ENCODE peak calls at places on chromosomes 1 and 21, in eight cellular contexts. E, R, O, S, B, P, W and D are unnamed samples.

GRCh38 chr1:230113230-230113604 is 46.2 kb downstream of the GALNT2 start:
- DNase-seq in E (no peak), R (no peak), O (no peak), S (no peak), B (no peak), P (no peak), W (no peak), D (no peak)

GRCh38 chr1:203840208-203840808 is 21.1 kb upstream of the SNRPE start:
- DNase-seq in E (no peak), R (no peak), O (no peak), S (no peak), B (no peak), P (no peak), W (no peak), D (no peak)

GRCh38 chr1:109788695-109789521 is 25.2 kb upstream of the EPS8L3 start:
- DNase-seq in E (peak; percentile 8), R (no peak), O (no peak), S (peak; percentile 9), B (no peak), P (no peak), W (peak; percentile 10), D (no peak)

GRCh38 chr1:17244826-17245740 is 3.8 kb upstream of the PADI3 start:
- DNase-seq in E (no peak), R (no peak), O (no peak), S (no peak), B (no peak), P (no peak), W (no peak), D (no peak)

GRCh38 chr1:15960808-15961207 is 15.1 kb downstream of the ZBTB17 start:
- DNase-seq in E (no peak), R (no peak), O (no peak), S (no peak), B (no peak), P (no peak), W (no peak), D (no peak)

GRCh38 chr1:166029196-166029965 is 137.4 kb downstream of the FAM78B start:
- DNase-seq in E (peak; percentile 19), R (no peak), O (no peak), S (peak; percentile 18), B (no peak), P (no peak), W (no peak), D (no peak)

GRCh38 chr1:177307771-177308170 is 137.0 kb downstream of the BRINP2 start:
- DNase-seq in E (no peak), R (no peak), O (no peak), S (no peak), B (no peak), P (no peak), W (no peak), D (no peak)

GRCh38 chr1:43904660-43905551 is 28.7 kb upstream of the ARTN start:
- DNase-seq in E (no peak), R (no peak), O (no peak), S (no peak), B (no peak), P (no peak), W (no peak), D (no peak)

GRCh38 chr1:230345139-230345885 is 80.8 kb downstream of the PGBD5 start:
- DNase-seq in E (no peak), R (no peak), O (no peak), S (no peak), B (no peak), P (no peak), W (no peak), D (no peak)

GRCh38 chr1:233208687-233209086 is 86.8 kb downstream of the PCNX2 start:
- DNase-seq in E (no peak), R (no peak), O (no peak), S (no peak), B (no peak), P (no peak), W (no peak), D (no peak)

GRCh38 chr21:38716942-38717341 is 88.8 kb upstream of the ETS2 start:
- DNase-seq in E (no peak), R (no peak), O (no peak), S (no peak), B (no peak), P (no peak), W (no peak), D (no peak)

GRCh38 chr1:94864821-94865220 is 44.7 kb downstream of the SLC44A3 start:
- DNase-seq in E (no peak), R (no peak), O (no peak), S (no peak), B (no peak), P (no peak), W (no peak), D (no peak)

GRCh38 chr1:91879739-91880138 is 6.2 kb downstream of the TGFBR3 start:
- DNase-seq in E (no peak), R (no peak), O (no peak), S (no peak), B (no peak), P (no peak), W (no peak), D (no peak)

GRCh38 chr1:116911166-116911553 is 1.4 kb downstream of the PTGFRN start:
- DNase-seq in E (no peak), R (no peak), O (no peak), S (no peak), B (no peak), P (no peak), W (no peak), D (no peak)

GRCh38 chr1:205693421-205693991 is 13.2 kb upstream of the SLC45A3 start:
- DNase-seq in E (no peak), R (no peak), O (no peak), S (no peak), B (no peak), P (no peak), W (no peak), D (no peak)

GRCh38 chr1:160261526-160261877 is 847 bp downstream of the DCAF8 start:
- DNase-seq in E (no peak), R (peak; percentile 86), O (peak; percentile 72), S (no peak), B (peak; percentile 76), P (peak; percentile 42), W (peak; percentile 24), D (peak; percentile 52)

DNA sequence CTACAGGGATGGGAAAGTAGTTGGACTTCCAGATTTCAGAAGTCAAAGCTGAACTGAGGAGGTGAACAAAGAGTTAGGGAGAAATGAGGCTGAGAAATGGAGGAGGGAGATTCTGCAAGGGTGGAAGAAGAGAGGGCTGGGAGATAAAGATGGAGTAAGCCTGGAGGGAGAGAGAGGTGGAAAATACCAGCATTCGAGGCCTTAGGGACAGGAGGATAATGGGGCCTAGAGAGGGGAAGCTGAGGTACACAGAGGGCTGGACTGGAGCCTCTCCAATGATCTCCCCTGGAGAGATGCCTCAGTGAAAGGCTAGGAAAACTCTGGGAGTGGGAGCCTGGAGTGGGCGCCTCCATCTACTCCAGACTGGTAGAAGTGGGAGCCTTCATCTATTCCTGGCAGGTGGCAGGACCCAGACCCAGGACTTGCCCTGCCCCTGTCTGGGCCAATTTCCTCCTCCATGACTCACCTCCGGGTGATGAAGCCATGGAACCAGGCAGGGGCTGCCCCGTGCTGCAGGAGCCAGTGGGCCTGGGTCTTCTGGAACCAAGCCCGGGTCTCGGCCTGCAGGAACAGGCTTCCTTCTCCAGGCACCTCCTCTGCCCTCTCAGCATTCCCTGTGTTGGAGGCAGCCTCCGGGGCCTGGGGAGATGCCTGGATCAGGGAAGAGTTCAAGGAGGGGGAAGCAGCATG is 1.9 kb downstream of the SH2D2A start:
- DNase-seq in E (no peak), R (no peak), O (no peak), S (no peak), B (no peak), P (no peak), W (no peak), D (no peak)
- H3K4me3 ChIP-seq in E (no peak overlapping the region), R (no peak overlapping the region), O (no peak overlapping the region), S (peak overlapping the region; percentile 65), B (no peak overlapping the region), P (no peak overlapping the region), W (peak overlapping the region; percentile 58), D (no peak overlapping the region)

GRCh38 chr1:180264595-180264994 is 34.5 kb downstream of the LHX4 start:
- DNase-seq in E (no peak), R (no peak), O (no peak), S (no peak), B (no peak), P (no peak), W (no peak), D (no peak)

GRCh38 chr1:180265201-180265600 is 35.1 kb downstream of the LHX4 start:
- DNase-seq in E (no peak), R (no peak), O (no peak), S (no peak), B (no peak), P (no peak), W (no peak), D (no peak)

GRCh38 chr1:180266275-180267210 is 36.5 kb downstream of the LHX4 start:
- DNase-seq in E (peak; percentile 6), R (no peak), O (no peak), S (no peak), B (no peak), P (no peak), W (no peak), D (no peak)

GRCh38 chr1:180267211-180267561 is 37.1 kb downstream of the LHX4 start:
- DNase-seq in E (peak; percentile 13), R (no peak), O (no peak), S (no peak), B (no peak), P (no peak), W (no peak), D (no peak)

GRCh38 chr1:180265871-180266270 is 35.8 kb downstream of the LHX4 start:
- DNase-seq in E (no peak), R (no peak), O (no peak), S (no peak), B (no peak), P (no peak), W (no peak), D (no peak)
- TF ChIP-seq CTCF in E (no peak), R (no peak), O (no peak), S (no peak), B (no peak), P (no peak), W (no peak), D (no peak)

GRCh38 chr1:8021676-8022266 is 4.3 kb downstream of the ERRFI1 start:
- DNase-seq in E (no peak), R (no peak), O (no peak), S (no peak), B (no peak), P (no peak), W (no peak), D (no peak)
- H3K4me3 ChIP-seq in E (no peak overlapping the region), R (no peak overlapping the region), O (peak overlapping the region; percentile 84), S (no peak overlapping the region), B (peak overlapping the region; percentile 5), P (no peak overlapping the region), W (no peak overlapping the region), D (no peak overlapping the region)

DNA sequence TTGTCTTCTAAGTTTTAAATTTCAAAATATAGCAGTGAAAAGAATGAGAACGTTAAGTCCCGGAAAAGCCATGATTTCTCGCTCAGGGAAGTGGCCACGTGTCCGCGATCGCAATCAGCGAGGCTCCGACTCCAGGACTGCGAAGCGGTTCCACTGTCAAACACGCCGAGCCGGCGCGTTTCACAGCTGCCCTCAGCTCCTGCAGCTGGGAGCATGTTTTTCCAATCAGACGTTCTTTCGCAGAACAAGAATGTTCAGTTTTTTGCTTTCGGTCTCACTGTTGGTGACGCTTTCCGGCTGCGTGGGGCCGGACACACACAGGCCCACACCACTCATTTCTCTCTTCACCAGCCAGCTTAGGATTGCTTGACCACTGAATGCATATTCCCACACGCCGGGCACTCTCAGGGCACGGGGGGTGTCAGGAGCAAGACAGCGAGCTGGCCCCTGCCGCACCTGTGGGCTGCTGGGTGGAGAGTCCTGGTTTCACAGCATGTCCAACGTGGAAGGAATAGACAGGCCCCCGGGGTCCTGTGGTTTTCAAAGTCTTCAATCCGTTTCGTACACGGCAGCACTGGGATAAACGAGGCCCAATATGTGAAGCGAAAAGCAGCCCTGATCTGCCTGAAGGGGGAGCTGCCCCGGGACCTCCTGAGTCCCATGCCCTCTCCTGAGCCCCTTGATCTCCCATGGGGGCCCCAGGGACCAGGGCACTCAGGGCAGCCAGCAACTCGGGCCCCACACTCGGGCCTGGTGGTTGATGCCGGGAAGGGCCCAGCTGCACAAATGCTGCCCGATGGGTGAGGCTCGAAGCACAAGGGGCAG is 47.3 kb upstream of the COL18A1 start:
- DNase-seq in E (peak; percentile 72), R (no peak), O (no peak), S (peak; percentile 73), B (no peak), P (no peak), W (no peak), D (no peak)
- TF ChIP-seq CTCF in E (peak; percentile 26), R (no peak), O (peak; percentile 20), S (no peak), B (peak; percentile 20), P (no peak), W (no peak), D (peak; percentile 11)